ENCODE peak calls at places on chromosomes 12 and 14, in six cellular contexts. O is tibial nerve, L is brain microvascular endothelial cell, S is Peyer's patch, C is stomach, D is IMR-90. U is an unnamed sample. For H3K27me3, the result is how much of the 10 kb centered on the place peaks cover.

GRCh38 chr12:75944097-75944904 is 87.3 kb downstream of the PHLDA1 start:
- DNase-seq in O (no peak), L (peak), S (no peak), C (no peak), D (peak), U (peak)

GRCh38 chr12:4220489-4220888 is 53.1 kb upstream of the CCND2 start:
- DNase-seq in O (no peak), L (no peak), S (no peak), C (no peak), D (no peak), U (no peak)

GRCh38 chr14:58752782-58753181 is 115.0 kb downstream of the DACT1 start:
- DNase-seq in O (peak), L (no peak), S (no peak), C (peak), D (no peak), U (no peak)

GRCh38 chr12:32997471-32997870 is 100.9 kb upstream of the PKP2 start:
- DNase-seq in O (no peak), L (no peak), S (no peak), C (no peak), D (no peak), U (no peak)

GRCh38 chr12:14756331-14757143 is 46.7 kb downstream of the WBP11 start:
- DNase-seq in O (no peak), L (no peak), S (no peak), C (peak), D (no peak), U (no peak)

GRCh38 chr12:120109570-120110267 is 6.8 kb downstream of the RAB35 start:
- DNase-seq in O (no peak), L (no peak), S (no peak), C (no peak), D (no peak), U (no peak)

GRCh38 chr12:48000878-48001321 is 3.4 kb downstream of the COL2A1 start:
- DNase-seq in O (no peak), L (peak), S (no peak), C (no peak), D (peak), U (no peak)

GRCh38 chr14:23580152-23580926 is 1.7 kb upstream of the JPH4 start:
- DNase-seq in O (no peak), L (no peak), S (no peak), C (peak), D (no peak), U (no peak)

GRCh38 chr12:109736552-109737108 is 23.0 kb downstream of the FAM222A start:
- DNase-seq in O (no peak), L (peak), S (no peak), C (peak), D (peak), U (no peak)

GRCh38 chr14:100623961-100624360 is 36.7 kb upstream of the BEGAIN start:
- DNase-seq in O (no peak), L (no peak), S (no peak), C (no peak), D (no peak), U (no peak)

GRCh38 chr12:118052324-118053070 is 8.5 kb downstream of the WSB2 start:
- DNase-seq in O (peak), L (peak), S (peak), C (peak), D (peak), U (peak)

GRCh38 chr12:19869413-19869812 is 430.1 kb downstream of the AEBP2 start:
- DNase-seq in O (no peak), L (peak), S (no peak), C (no peak), D (no peak), U (no peak)

GRCh38 chr12:112877006-112877405 is 29.8 kb upstream of the OAS1 start:
- DNase-seq in O (no peak), L (no peak), S (no peak), C (no peak), D (no peak), U (no peak)

GRCh38 chr14:99564256-99564902 is 39.6 kb downstream of the CCDC85C start:
- DNase-seq in O (peak), L (peak), S (peak), C (peak), D (peak), U (peak)

GRCh38 chr12:47222960-47223847 is 143.4 kb upstream of the AMIGO2 start:
- DNase-seq in O (no peak), L (no peak), S (no peak), C (no peak), D (no peak), U (no peak)

GRCh38 chr12:18899162-18899561 is 161.2 kb downstream of the CAPZA3 start:
- DNase-seq in O (no peak), L (no peak), S (no peak), C (no peak), D (no peak), U (no peak)

GRCh38 chr14:50523271-50524041 is 8.9 kb downstream of the MAP4K5 start:
- DNase-seq in O (no peak), L (no peak), S (no peak), C (no peak), D (no peak), U (no peak)

GRCh38 chr14:71529855-71530254 is 402.4 kb upstream of the RGS6 start:
- DNase-seq in O (peak), L (peak), S (no peak), C (no peak), D (no peak), U (no peak)

GRCh38 chr12:58750484-58750883 is 169.8 kb downstream of the LRIG3 start:
- DNase-seq in O (peak), L (peak), S (no peak), C (no peak), D (peak), U (peak)

GRCh38 chr12:79233341-79233761 is 368.8 kb downstream of the SYT1 start:
- DNase-seq in O (no peak), L (no peak), S (no peak), C (no peak), D (no peak), U (no peak)

GRCh38 chr12:122079532-122080081 is 1.1 kb downstream of the MLXIP start:
- DNase-seq in O (no peak), L (no peak), S (no peak), C (no peak), D (no peak), U (no peak)

GRCh38 chr12:93616584-93617101 is 44.2 kb downstream of the SOCS2 start:
- DNase-seq in O (no peak), L (no peak), S (no peak), C (no peak), D (peak), U (no peak)

GRCh38 chr12:14664434-14665023 is 31.9 kb downstream of the GUCY2C start:
- DNase-seq in O (peak), L (peak), S (no peak), C (peak), D (peak), U (no peak)

GRCh38 chr12:131510431-131510830 is 200.5 kb upstream of the SFSWAP start:
- DNase-seq in O (no peak), L (no peak), S (no peak), C (no peak), D (no peak), U (no peak)

GRCh38 chr12:65759735-65760134 is 64.5 kb upstream of the HMGA2 start:
- DNase-seq in O (no peak), L (no peak), S (no peak), C (no peak), D (no peak), U (no peak)

GRCh38 chr14:94689218-94689984 is 77.2 kb downstream of the SERPINA3 start:
- DNase-seq in O (peak), L (peak), S (no peak), C (peak), D (peak), U (no peak)

GRCh38 chr12:48045061-48045846 is 41.0 kb upstream of the COL2A1 start:
- DNase-seq in O (no peak), L (no peak), S (no peak), C (no peak), D (no peak), U (no peak)

GRCh38 chr14:23125933-23126524 is 7.0 kb upstream of the CEBPE start:
- DNase-seq in O (no peak), L (no peak), S (no peak), C (no peak), D (no peak), U (no peak)

DNA sequence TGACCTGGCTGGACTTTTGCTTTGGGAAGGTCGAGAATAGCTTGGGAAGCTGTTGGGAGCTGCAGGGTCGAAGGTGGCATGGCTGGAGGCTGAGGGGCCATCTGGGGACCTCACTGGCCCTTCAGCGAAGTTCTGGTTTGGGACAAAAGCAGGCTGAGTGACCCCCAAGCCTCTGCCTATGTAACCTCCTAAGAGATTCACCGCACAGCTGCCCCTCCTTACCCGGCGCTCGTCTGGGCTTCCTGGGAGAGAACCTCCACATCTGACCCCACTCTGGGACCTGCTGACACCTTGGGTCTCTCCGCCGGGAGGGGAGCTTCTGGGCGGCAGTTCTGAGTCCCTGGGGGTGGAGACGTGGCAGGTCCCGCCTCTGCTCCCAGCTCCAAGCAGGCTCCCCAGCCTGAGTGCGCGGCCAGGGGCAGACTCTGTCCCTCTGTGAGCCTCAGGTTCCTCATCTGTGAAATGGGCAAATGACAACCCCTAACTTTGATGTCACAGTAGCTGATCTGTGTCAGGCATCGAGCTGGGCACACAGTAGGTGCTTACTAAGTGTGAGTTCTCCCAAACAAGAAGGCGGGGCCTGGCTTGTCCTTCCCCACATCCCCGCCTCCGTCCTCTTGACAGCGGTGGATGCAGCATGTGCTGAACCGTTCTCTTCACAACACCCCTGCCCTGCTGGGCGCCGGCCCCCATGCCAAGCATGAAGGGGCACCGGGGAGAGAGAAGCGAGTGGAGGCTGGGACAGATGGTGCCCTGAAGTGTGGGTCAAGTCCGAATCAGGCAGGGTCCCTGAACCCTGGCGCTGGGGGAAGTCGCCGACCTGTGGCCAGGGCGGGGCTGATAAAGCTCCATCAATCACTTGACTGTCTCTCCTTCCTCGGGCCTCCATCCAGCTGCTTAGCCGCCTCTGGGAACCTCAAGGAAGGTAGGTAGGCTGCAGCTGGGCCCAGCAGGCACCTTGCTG is 3.8 kb downstream of the EXOC3L4 start:
- DNase-seq in O (no peak), L (no peak), S (no peak), C (no peak), D (no peak), U (no peak)
- H3K27ac ChIP-seq in O (no peak), L (no peak), S (no peak), C (peak), D (no peak), U (no peak)

GRCh38 chr14:61591862-61592261 is 103.5 kb upstream of the HIF1A start:
- DNase-seq in O (no peak), L (no peak), S (no peak), C (no peak), D (no peak), U (no peak)
- H3K27me3 ChIP-seq in O (under half), L (under half), S (under half), C (under half), D (under half), U (under half)

GRCh38 chr12:56274299-56274698 is 7.6 kb downstream of the COQ10A start:
- DNase-seq in O (no peak), L (no peak), S (no peak), C (no peak), D (no peak), U (no peak)

GRCh38 chr12:56266634-56267442 is at the start of gene COQ10A:
- DNase-seq in O (peak), L (peak), S (peak), C (peak), D (peak), U (peak)

GRCh38 chr12:56267443-56268071 is 815 bp downstream of the COQ10A start:
- DNase-seq in O (no peak), L (no peak), S (no peak), C (no peak), D (no peak), U (no peak)

GRCh38 chr12:56271031-56271430 is 4.3 kb downstream of the COQ10A start:
- DNase-seq in O (no peak), L (peak), S (no peak), C (no peak), D (peak), U (no peak)
- TF ChIP-seq CTCF in O (no peak), L (peak), S (peak), C (peak), D (peak), U (peak)

DNA sequence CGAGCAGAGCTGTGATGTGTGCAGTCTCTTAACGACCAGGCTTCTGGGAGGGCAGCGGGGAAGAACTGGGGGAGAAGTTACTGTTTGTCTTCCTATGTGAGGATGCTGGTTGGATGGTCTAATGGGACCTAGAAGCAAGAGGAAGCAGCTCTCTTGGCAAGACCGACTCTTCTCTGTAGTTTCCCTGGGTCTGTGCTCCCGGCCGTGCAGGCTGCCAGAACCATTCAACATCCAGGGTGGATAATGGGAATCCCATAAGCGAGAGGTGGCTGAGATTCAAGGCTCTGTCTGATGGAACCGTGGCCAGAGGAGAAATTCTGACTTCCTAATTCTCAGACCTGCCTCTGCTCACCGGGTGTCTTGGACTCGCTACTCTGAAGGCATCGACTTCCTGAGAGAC is 561.0 kb upstream of the TBX3 start:
- DNase-seq in O (no peak), L (no peak), S (no peak), C (no peak), D (no peak), U (no peak)
- H3K27ac ChIP-seq in O (no peak), L (no peak), S (no peak), C (no peak), D (no peak), U (no peak)

GRCh38 chr12:49951411-49952105 is 1.0 kb downstream of the AQP2 start:
- DNase-seq in O (no peak), L (no peak), S (no peak), C (no peak), D (no peak), U (no peak)
- H3K27me3 ChIP-seq in O (under half), L (under half), S (under half), C (half or more), D (half or more), U (half or more)

DNA sequence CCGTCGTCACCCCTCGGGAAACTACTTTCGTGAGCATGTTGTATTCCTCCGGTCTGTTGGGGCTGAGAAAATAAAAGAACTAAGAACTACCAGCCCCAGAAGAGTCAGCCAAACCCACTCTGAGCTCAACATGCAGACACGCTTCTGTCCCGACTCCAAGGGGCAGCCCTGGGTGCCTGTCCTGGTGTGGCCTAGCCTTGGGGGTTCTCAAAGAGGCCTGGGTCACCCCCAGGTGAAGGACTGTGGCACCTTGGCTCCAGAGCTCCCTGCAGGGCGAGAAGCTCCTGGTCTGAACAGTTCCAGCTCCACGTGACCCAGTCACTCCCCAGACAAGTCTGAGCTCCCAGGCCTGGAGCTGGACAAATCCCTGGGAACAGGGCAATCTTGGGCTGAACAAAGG is 87.0 kb downstream of the VWF start:
- DNase-seq in O (no peak), L (no peak), S (no peak), C (no peak), D (no peak), U (no peak)
- TF ChIP-seq CTCF in O (no peak), L (no peak), S (no peak), C (no peak), D (no peak), U (no peak)